ENCODE peak calls at places on chromosomes 12 and 14, in four cellular contexts. M, I, Y and E are unnamed samples.

GRCh38 chr14:61563880-61564622 is 131.3 kb upstream of the HIF1A start:
- DNase-seq in M (no peak), I (no peak), Y (no peak), E (no peak)

GRCh38 chr14:97456958-97457357 is 659.8 kb downstream of the VRK1 start:
- DNase-seq in Y (no peak), I (no peak), M (no peak), E (no peak)

GRCh38 chr12:48618541-48618940 is 48.7 kb upstream of the LALBA start:
- DNase-seq in Y (peak), M (peak), I (peak), E (peak)

GRCh38 chr14:102046337-102047278 is 40.2 kb downstream of the HSP90AA1 start:
- DNase-seq in I (peak), M (peak), Y (peak), E (peak)

GRCh38 chr14:61569783-61570182 is 125.5 kb upstream of the HIF1A start:
- DNase-seq in Y (peak), I (peak), M (no peak), E (no peak)

GRCh38 chr12:72889791-72890190 is 617.6 kb downstream of the TRHDE start:
- DNase-seq in M (no peak), Y (no peak), I (no peak), E (no peak)

GRCh38 chr12:30010071-30011052 is 226.6 kb upstream of the TMTC1 start:
- DNase-seq in I (no peak), Y (no peak), M (no peak), E (no peak)

GRCh38 chr14:75198291-75198933 is 22.0 kb upstream of the TMED10 start:
- DNase-seq in Y (peak), M (no peak), I (no peak), E (peak)

GRCh38 chr12:53683983-53684382 is 8.1 kb upstream of the ATP5MC2 start:
- DNase-seq in Y (no peak), M (no peak), I (no peak), E (no peak)

GRCh38 chr12:80269953-80270552 is 170.7 kb downstream of the OTOGL start:
- DNase-seq in M (no peak), Y (peak), I (peak), E (no peak)

GRCh38 chr14:51873221-51873893 is 12.9 kb downstream of the GNG2 start:
- DNase-seq in I (no peak), M (no peak), Y (no peak), E (no peak)

GRCh38 chr12:113586461-113586860 is 114.8 kb upstream of the LHX5 start:
- DNase-seq in I (no peak), Y (no peak), M (no peak), E (no peak)

GRCh38 chr12:131848753-131849152 is 20.6 kb downstream of the MMP17 start:
- DNase-seq in Y (no peak), I (no peak), M (no peak), E (no peak)

GRCh38 chr14:70098257-70098809 is 90.4 kb downstream of the SLC8A3 start:
- DNase-seq in M (peak), I (no peak), Y (no peak), E (no peak)

GRCh38 chr12:46786774-46787173 is 39.0 kb downstream of the SLC38A4 start:
- DNase-seq in Y (no peak), M (no peak), I (no peak), E (no peak)

GRCh38 chr12:7994731-7995205 is 37.7 kb upstream of the FOXJ2 start:
- DNase-seq in M (no peak), I (no peak), Y (no peak), E (no peak)

GRCh38 chr12:122393822-122394221 is 28.6 kb downstream of the CLIP1 start:
- DNase-seq in Y (no peak), M (no peak), I (no peak), E (no peak)

GRCh38 chr14:62897057-62897456 is 148.2 kb downstream of the KCNH5 start:
- DNase-seq in Y (no peak), I (no peak), M (no peak), E (no peak)

GRCh38 chr14:57871487-57872080 is 5.7 kb upstream of the SLC35F4 start:
- DNase-seq in Y (peak), I (no peak), M (no peak), E (no peak)

GRCh38 chr14:106733771-106734170 is 1207.4 kb downstream of the TMEM121 start:
- DNase-seq in M (no peak), Y (no peak), I (no peak), E (no peak)

DNA sequence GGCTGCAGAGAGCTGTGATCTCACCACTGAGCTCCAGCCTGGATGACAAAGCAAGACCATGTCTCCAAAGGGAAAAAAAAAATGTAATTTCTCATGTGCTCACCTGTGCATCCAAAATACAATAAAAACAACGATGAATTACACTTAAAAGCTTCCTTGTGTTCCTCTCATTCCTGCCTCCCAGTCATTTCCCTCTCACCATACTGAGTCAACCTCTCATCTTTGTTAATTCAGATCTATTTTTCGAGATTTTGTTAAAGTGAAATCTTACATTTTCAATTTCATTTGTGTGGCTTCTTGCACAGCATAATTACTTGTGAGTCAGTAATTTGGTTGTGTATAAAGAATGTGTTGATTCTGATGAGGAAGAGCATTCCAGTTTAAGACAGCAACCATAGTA is 1203.2 kb downstream of the TMEM121 start:
- DNase-seq in Y (no peak), I (no peak), M (no peak), E (no peak)
- TF ChIP-seq CTCF in Y (no peak), I (no peak), M (no peak), E (no peak)

GRCh38 chr14:95227279-95227860 is 70.0 kb upstream of the DICER1 start:
- DNase-seq in I (no peak), Y (no peak), M (no peak), E (no peak)
- TF ChIP-seq EP300 in I (no peak), Y (no peak), M (no peak), E (no peak)

DNA sequence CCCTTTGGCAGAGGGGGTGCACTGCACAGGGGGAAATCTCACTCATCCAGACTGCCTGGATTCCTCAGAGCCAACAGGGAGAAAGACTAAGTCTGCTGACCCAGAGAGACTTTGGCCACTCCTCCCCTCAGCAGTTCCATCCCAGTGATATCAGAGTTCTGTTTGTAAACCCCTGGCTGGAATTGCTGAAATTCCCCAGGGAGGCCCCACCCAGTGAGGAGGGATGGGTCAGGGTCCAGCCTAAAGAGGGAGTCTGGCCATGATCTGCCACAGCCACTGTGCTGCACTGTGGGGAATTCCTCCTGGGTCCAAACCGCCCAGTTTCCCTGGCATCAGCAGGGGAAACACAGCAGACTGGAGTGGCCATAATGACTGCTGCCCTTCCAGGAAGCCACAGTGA is 54.9 kb upstream of the USP15 start:
- DNase-seq in I (no peak), M (no peak), Y (peak), E (no peak)
- TF ChIP-seq POLR2A in I (no peak), M (no peak), Y (no peak), E (no peak)

DNA sequence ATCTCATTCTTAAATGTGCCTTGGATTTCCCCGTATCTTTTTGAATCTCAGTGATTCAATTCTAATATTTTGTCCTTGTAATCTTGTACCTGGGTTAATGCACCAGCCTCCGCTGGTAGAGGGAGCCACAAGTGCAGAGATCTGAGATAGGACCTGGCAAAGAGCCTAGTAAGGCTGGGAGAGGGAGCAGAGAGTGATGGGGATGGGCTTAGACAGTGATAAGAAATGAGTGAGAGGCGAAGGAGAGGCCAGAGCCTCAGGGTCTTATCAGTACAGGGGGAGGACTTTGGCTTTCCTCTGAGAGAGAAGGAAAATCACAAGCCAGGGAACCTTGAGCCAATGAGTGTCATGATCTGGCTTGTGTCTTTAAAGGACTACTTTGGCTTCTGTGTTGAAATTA is 30.5 kb upstream of the LMNTD1 start:
- DNase-seq in M (no peak), Y (no peak), I (no peak), E (no peak)
- TF ChIP-seq CTCF in M (no peak), Y (peak), I (peak), E (no peak)

GRCh38 chr14:31944256-31945073 is 132.6 kb upstream of the ARHGAP5 start:
- DNase-seq in I (no peak), Y (peak), M (no peak), E (peak)
- TF ChIP-seq EP300 in I (no peak), Y (peak), M (no peak), E (peak)